ENCODE peak calls at places on chromosomes 12 and 14, in four cellular contexts. One of them, this sample, is unnamed.

GRCh38 chr12:13718271-13718670 is 263.1 kb downstream of the GRIN2B start:
- DNase-seq in cardiac muscle cell: no peak
- DNase-seq in foreskin fibroblast: no peak
- DNase-seq in CD8-positive, alpha-beta T cell: no peak
- DNase-seq in this sample: no peak

GRCh38 chr14:88518592-88519512 is 36.0 kb downstream of the PTPN21 start:
- DNase-seq in cardiac muscle cell: no peak
- DNase-seq in foreskin fibroblast: peak
- DNase-seq in CD8-positive, alpha-beta T cell: no peak
- DNase-seq in this sample: peak

GRCh38 chr12:30437616-30438015 is 258.1 kb downstream of the IPO8 start:
- DNase-seq in cardiac muscle cell: no peak
- DNase-seq in foreskin fibroblast: peak
- DNase-seq in CD8-positive, alpha-beta T cell: no peak
- DNase-seq in this sample: no peak

GRCh38 chr14:80787876-80788275 is 153.7 kb downstream of the CEP128 start:
- DNase-seq in cardiac muscle cell: no peak
- DNase-seq in foreskin fibroblast: peak
- DNase-seq in CD8-positive, alpha-beta T cell: no peak
- DNase-seq in this sample: no peak

GRCh38 chr14:32724864-32725550 is 213.7 kb upstream of the NPAS3 start:
- DNase-seq in cardiac muscle cell: no peak
- DNase-seq in foreskin fibroblast: peak
- DNase-seq in CD8-positive, alpha-beta T cell: no peak
- DNase-seq in this sample: peak

GRCh38 chr12:71438670-71439361 is 782 bp upstream of the LGR5 start:
- DNase-seq in cardiac muscle cell: peak
- DNase-seq in foreskin fibroblast: peak
- DNase-seq in CD8-positive, alpha-beta T cell: no peak
- DNase-seq in this sample: no peak

GRCh38 chr14:64971890-64972785 is at the start of gene RAB15:
- DNase-seq in cardiac muscle cell: peak
- DNase-seq in foreskin fibroblast: peak
- DNase-seq in CD8-positive, alpha-beta T cell: peak
- DNase-seq in this sample: no peak

GRCh38 chr12:60148831-60149230 is 553.0 kb downstream of the SLC16A7 start:
- DNase-seq in cardiac muscle cell: no peak
- DNase-seq in foreskin fibroblast: peak
- DNase-seq in CD8-positive, alpha-beta T cell: no peak
- DNase-seq in this sample: peak

GRCh38 chr14:105313381-105314286 is 914 bp upstream of the PACS2 start:
- DNase-seq in cardiac muscle cell: peak
- DNase-seq in foreskin fibroblast: peak
- DNase-seq in CD8-positive, alpha-beta T cell: peak
- DNase-seq in this sample: no peak

GRCh38 chr12:120370343-120371243 is 1.6 kb upstream of the MSI1 start:
- DNase-seq in cardiac muscle cell: no peak
- DNase-seq in foreskin fibroblast: no peak
- DNase-seq in CD8-positive, alpha-beta T cell: no peak
- DNase-seq in this sample: no peak

GRCh38 chr12:106428379-106428778 is 70.8 kb downstream of the POLR3B start:
- DNase-seq in cardiac muscle cell: no peak
- DNase-seq in foreskin fibroblast: peak
- DNase-seq in CD8-positive, alpha-beta T cell: no peak
- DNase-seq in this sample: no peak

GRCh38 chr12:51942501-51943000 is 8.9 kb upstream of the ACVR1B start:
- DNase-seq in cardiac muscle cell: no peak
- DNase-seq in foreskin fibroblast: no peak
- DNase-seq in CD8-positive, alpha-beta T cell: no peak
- DNase-seq in this sample: no peak

GRCh38 chr14:96062010-96062409 is 22.8 kb downstream of the C14orf132 start:
- DNase-seq in cardiac muscle cell: no peak
- DNase-seq in foreskin fibroblast: no peak
- DNase-seq in CD8-positive, alpha-beta T cell: no peak
- DNase-seq in this sample: no peak

GRCh38 chr14:59301354-59301753 is 112.9 kb downstream of the DAAM1 start:
- DNase-seq in cardiac muscle cell: no peak
- DNase-seq in foreskin fibroblast: no peak
- DNase-seq in CD8-positive, alpha-beta T cell: no peak
- DNase-seq in this sample: no peak

GRCh38 chr12:77062846-77063461 is 2.4 kb downstream of the E2F7 start:
- DNase-seq in cardiac muscle cell: no peak
- DNase-seq in foreskin fibroblast: peak
- DNase-seq in CD8-positive, alpha-beta T cell: no peak
- DNase-seq in this sample: no peak

GRCh38 chr14:66638688-66639087 is 130.7 kb downstream of the GPHN start:
- DNase-seq in cardiac muscle cell: no peak
- DNase-seq in foreskin fibroblast: peak
- DNase-seq in CD8-positive, alpha-beta T cell: no peak
- DNase-seq in this sample: no peak

GRCh38 chr14:77498120-77498979 is at the start of gene ISM2:
- DNase-seq in cardiac muscle cell: peak
- DNase-seq in foreskin fibroblast: peak
- DNase-seq in CD8-positive, alpha-beta T cell: peak
- DNase-seq in this sample: no peak

GRCh38 chr12:121513464-121514183 is 67.2 kb downstream of the KDM2B start:
- DNase-seq in cardiac muscle cell: peak
- DNase-seq in foreskin fibroblast: no peak
- DNase-seq in CD8-positive, alpha-beta T cell: no peak
- DNase-seq in this sample: no peak

GRCh38 chr12:78431931-78432330 is 432.6 kb upstream of the SYT1 start:
- DNase-seq in cardiac muscle cell: no peak
- DNase-seq in foreskin fibroblast: peak
- DNase-seq in CD8-positive, alpha-beta T cell: no peak
- DNase-seq in this sample: no peak

GRCh38 chr14:96053600-96054381 is 14.6 kb downstream of the C14orf132 start:
- DNase-seq in cardiac muscle cell: peak
- DNase-seq in foreskin fibroblast: peak
- DNase-seq in CD8-positive, alpha-beta T cell: peak
- DNase-seq in this sample: peak

GRCh38 chr12:64840129-64840528 is 15.7 kb downstream of the TBC1D30 start:
- DNase-seq in cardiac muscle cell: no peak
- DNase-seq in foreskin fibroblast: no peak
- DNase-seq in CD8-positive, alpha-beta T cell: no peak
- DNase-seq in this sample: no peak

GRCh38 chr12:53048033-53048779 is 1.7 kb upstream of the TNS2 start:
- DNase-seq in cardiac muscle cell: no peak
- DNase-seq in foreskin fibroblast: peak
- DNase-seq in CD8-positive, alpha-beta T cell: peak
- DNase-seq in this sample: no peak

DNA sequence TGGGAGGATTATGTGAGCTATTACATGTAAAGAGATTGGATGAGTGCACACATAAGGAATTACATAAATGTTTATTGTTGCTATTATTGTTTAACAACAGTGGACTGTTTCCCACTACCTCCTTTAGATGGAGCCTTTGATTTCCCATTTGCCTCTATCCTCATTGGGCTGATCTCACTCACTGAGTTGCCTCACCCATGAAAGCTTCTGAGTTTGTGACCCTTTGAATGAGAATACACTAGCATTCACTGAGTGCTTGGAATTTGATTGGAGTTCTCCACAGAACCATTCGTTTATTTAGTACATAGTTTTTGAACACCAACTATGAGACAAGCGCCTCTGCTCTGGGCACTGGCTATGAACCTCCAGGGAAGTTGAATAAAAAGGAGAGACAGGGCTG is 121.0 kb downstream of the HELB start:
- DNase-seq in cardiac muscle cell: no peak
- DNase-seq in foreskin fibroblast: no peak
- DNase-seq in CD8-positive, alpha-beta T cell: no peak
- DNase-seq in this sample: no peak
- TF ChIP-seq CTCF in cardiac muscle cell: no peak
- TF ChIP-seq CTCF in foreskin fibroblast: no peak
- TF ChIP-seq CTCF in CD8-positive, alpha-beta T cell: no peak
- TF ChIP-seq CTCF in this sample: no peak

DNA sequence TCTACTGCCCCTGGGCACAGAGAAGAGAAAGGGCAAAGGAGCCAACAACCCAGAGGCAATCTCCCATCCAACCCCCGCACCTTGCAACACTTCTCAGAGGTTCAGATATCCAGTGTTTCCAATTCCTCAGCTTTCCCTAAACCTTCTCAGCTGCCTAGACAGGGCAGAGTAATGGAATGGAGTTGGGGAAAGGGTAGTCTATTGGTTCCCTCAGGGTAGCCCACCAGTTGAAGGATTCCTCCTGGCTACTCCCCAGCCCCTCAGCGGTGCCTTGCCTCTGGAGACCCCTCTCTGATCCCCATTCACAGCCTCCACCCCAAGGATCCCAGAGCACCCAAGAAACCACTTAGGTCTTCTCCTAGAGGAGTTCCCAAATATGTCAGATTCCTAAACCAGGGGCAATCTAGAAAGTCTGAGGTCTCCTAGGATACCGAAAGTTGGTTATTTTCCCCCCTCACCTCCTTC is 516 bp downstream of the NFE2 start:
- DNase-seq in cardiac muscle cell: no peak
- DNase-seq in foreskin fibroblast: peak
- DNase-seq in CD8-positive, alpha-beta T cell: no peak
- DNase-seq in this sample: no peak
- H3K4me3 ChIP-seq in cardiac muscle cell: peak
- H3K4me3 ChIP-seq in foreskin fibroblast: peak
- H3K4me3 ChIP-seq in CD8-positive, alpha-beta T cell: peak
- H3K4me3 ChIP-seq in this sample: peak

GRCh38 chr12:130838951-130839769 is at the start of gene STX2:
- DNase-seq in cardiac muscle cell: peak
- DNase-seq in foreskin fibroblast: peak
- DNase-seq in CD8-positive, alpha-beta T cell: peak
- DNase-seq in this sample: no peak
- TF ChIP-seq CTCF in cardiac muscle cell: peak
- TF ChIP-seq CTCF in foreskin fibroblast: peak
- TF ChIP-seq CTCF in CD8-positive, alpha-beta T cell: peak
- TF ChIP-seq CTCF in this sample: peak

GRCh38 chr12:238116-238515 is 24.2 kb upstream of the SLC6A12 start:
- DNase-seq in cardiac muscle cell: no peak
- DNase-seq in foreskin fibroblast: no peak
- DNase-seq in CD8-positive, alpha-beta T cell: peak
- DNase-seq in this sample: no peak
- H3K4me3 ChIP-seq in cardiac muscle cell: no peak
- H3K4me3 ChIP-seq in foreskin fibroblast: no peak
- H3K4me3 ChIP-seq in CD8-positive, alpha-beta T cell: no peak
- H3K4me3 ChIP-seq in this sample: no peak

DNA sequence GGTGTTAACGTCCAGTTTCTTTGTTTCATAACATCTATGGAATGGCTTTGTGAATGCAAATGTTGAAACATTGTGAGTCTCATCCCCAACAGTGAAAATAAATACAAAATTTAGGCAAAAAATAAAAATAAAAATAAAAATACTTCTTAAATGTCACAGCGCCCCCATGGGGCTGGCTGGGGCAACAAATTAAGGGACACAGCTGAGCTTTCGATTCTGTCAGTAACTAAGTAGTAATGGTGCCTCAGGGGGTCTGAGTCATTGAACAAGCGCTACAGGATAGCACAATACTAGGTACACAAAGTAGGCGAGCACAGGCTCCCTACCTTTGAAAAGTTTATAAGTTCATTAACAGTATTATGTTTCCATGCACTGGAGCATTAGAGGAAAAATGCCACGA is 667.3 kb downstream of the DIO2 start:
- DNase-seq in cardiac muscle cell: peak
- DNase-seq in foreskin fibroblast: peak
- DNase-seq in CD8-positive, alpha-beta T cell: no peak
- DNase-seq in this sample: no peak
- TF ChIP-seq CTCF in cardiac muscle cell: peak
- TF ChIP-seq CTCF in foreskin fibroblast: peak
- TF ChIP-seq CTCF in CD8-positive, alpha-beta T cell: no peak
- TF ChIP-seq CTCF in this sample: peak

DNA sequence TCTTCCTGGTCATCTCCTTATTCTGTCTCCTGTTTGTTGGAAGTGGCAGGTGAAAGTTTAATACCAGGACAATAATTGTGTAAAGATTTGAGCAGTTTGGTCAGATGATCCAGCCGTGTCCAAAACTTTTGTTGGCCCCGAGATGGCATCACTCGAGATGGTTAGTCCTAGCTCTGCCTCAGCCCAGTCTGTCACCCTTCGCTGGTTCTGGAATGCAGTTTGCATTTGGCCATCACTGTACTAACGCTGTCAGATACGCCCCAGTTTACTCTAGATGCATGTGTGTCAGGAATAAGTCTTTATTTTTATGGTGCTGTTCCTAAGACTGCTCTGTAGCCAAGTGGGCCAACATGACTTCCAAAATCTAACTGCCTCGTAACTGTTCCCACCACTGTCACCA is 79.6 kb downstream of the MOK start:
- DNase-seq in cardiac muscle cell: no peak
- DNase-seq in foreskin fibroblast: no peak
- DNase-seq in CD8-positive, alpha-beta T cell: no peak
- DNase-seq in this sample: no peak
- H3K4me3 ChIP-seq in cardiac muscle cell: no peak
- H3K4me3 ChIP-seq in foreskin fibroblast: no peak
- H3K4me3 ChIP-seq in CD8-positive, alpha-beta T cell: no peak
- H3K4me3 ChIP-seq in this sample: no peak